ENCODE peak calls at places on chromosomes 12 and 14, in nine cellular contexts. W, N, K, T, J, S, V, E and M are unnamed samples.

GRCh38 chr14:99541211-99541610 is 60.0 kb downstream of the CCNK start:
- DNase-seq in J (no peak), N (no peak), K (no peak), W (no peak), E (no peak), V (no peak), S (no peak), T (no peak), M (no peak)

GRCh38 chr14:74647834-74648361 is 35.9 kb upstream of the LTBP2 start:
- DNase-seq in K (no peak), J (no peak), W (no peak), T (no peak), E (no peak), V (no peak), S (no peak), N (no peak), M (no peak)

GRCh38 chr14:51208982-51209381 is 31.1 kb upstream of the TMX1 start:
- DNase-seq in E (no peak), K (no peak), V (no peak), J (no peak), T (no peak), S (no peak), N (no peak), W (no peak), M (no peak)

GRCh38 chr14:78327426-78328210 is 157.4 kb downstream of the NRXN3 start:
- DNase-seq in V (no peak), T (no peak), S (no peak), J (no peak), N (no peak), E (no peak), K (no peak), W (no peak), M (no peak)

GRCh38 chr14:74932401-74932901 is 9.4 kb upstream of the RPS6KL1 start:
- DNase-seq in J (no peak), K (no peak), N (peak; percentile 39), S (no peak), W (no peak), T (no peak), V (no peak), E (no peak), M (no peak)

GRCh38 chr12:46389130-46389616 is 16.6 kb upstream of the SLC38A2 start:
- DNase-seq in J (peak; percentile 98), S (no peak), V (peak; percentile 99), E (no peak), T (peak; percentile 91), K (no peak), N (peak; percentile 99), W (no peak), M (no peak)

GRCh38 chr14:44291516-44291915 is 215.6 kb downstream of the FSCB start:
- DNase-seq in V (no peak), N (no peak), K (no peak), T (no peak), E (no peak), W (no peak), S (no peak), J (no peak), M (no peak)

GRCh38 chr12:89051065-89051677 is 301.1 kb downstream of the DUSP6 start:
- DNase-seq in T (peak; percentile 64), J (no peak), N (peak; percentile 84), E (peak; percentile 44), K (no peak), W (no peak), S (peak; percentile 39), V (peak; percentile 44), M (no peak)

GRCh38 chr12:58920102-58920955 is at the start of gene LRIG3:
- DNase-seq in S (peak; percentile 76), E (peak; percentile 89), T (peak; percentile 82), V (peak; percentile 87), K (peak; percentile 89), W (peak; percentile 84), J (peak; percentile 90), N (peak; percentile 94), M (peak; percentile 73)

GRCh38 chr14:78614651-78615050 is 444.5 kb downstream of the NRXN3 start:
- DNase-seq in K (no peak), J (no peak), E (no peak), T (no peak), V (no peak), S (no peak), W (no peak), N (no peak), M (no peak)

GRCh38 chr12:123242083-123242904 is 9.1 kb downstream of the MTRFR start:
- DNase-seq in W (no peak), N (no peak), S (no peak), E (no peak), V (no peak), K (no peak), J (no peak), T (no peak), M (no peak)

GRCh38 chr12:71220295-71220694 is 62.5 kb upstream of the TSPAN8 start:
- DNase-seq in V (no peak), T (no peak), N (no peak), W (no peak), S (no peak), E (no peak), J (no peak), K (no peak), M (no peak)

GRCh38 chr12:29220632-29221336 is 71.7 kb downstream of the FAR2 start:
- DNase-seq in N (no peak), S (no peak), V (no peak), E (no peak), T (no peak), J (no peak), W (no peak), K (no peak), M (no peak)

GRCh38 chr12:108457006-108457733 is 57.9 kb upstream of the FICD start:
- DNase-seq in N (peak; percentile 75), V (peak; percentile 13), K (no peak), E (peak; percentile 22), S (peak; percentile 75), J (peak; percentile 14), W (peak; percentile 34), T (peak; percentile 11), M (peak; percentile 10)

GRCh38 chr14:77376771-77377501 is at the start of the genes SAMD15 and TMED8:
- DNase-seq in J (peak; percentile 79), V (peak; percentile 78), W (peak; percentile 91), N (peak; percentile 87), E (peak; percentile 92), S (peak; percentile 95), K (peak; percentile 92), T (peak; percentile 55), M (peak; percentile 79)

GRCh38 chr14:61929651-61930050 is 167.4 kb downstream of the SNAPC1 start:
- DNase-seq in W (no peak), N (no peak), K (no peak), V (no peak), E (no peak), T (no peak), J (no peak), S (no peak), M (no peak)

DNA sequence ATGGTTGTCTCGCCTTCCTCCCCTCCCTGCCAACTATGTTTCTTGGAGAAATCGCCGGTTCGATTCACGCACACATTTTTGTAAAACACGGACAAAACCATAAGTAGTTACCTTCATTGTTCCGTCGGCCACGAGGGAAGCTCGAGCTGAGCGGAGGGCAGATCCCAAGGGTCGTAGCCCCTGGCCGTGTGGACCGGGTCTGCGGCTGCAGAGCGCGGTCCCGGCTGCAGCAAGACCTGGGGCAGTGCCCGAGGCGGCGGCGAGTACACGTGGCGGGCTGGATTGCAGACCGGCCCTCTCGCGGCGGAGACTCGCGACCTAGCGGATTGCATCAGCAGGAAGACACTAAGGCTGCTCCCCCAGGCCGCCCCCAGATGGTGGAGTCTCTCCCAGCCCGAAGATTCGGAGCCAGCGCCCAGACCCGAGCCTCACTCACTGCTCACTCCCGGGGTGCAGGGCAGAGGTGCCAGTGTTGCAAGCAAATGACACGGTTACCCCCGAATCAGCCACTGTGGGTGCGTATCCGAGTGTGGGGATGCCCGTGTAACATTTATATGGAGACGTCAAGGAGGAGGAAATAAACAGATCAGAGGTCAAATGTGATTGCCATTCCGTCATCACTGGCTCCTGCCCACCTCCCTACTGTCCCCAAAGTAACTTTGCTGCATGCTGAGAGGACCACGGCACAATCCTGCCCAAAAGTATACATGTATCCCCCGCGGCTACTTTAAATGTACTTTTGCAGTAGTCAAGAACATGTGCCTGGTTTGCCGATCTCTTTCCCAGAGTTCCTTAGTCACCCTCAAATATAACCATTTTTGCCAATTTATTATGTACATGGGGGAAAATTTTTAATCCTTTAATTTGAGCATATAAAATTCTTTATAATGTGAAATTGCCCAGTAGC is at the start of gene BCAT1:
- DNase-seq in W (peak; percentile 82), N (peak; percentile 91), T (no peak), J (peak; percentile 82), S (peak; percentile 52), K (peak; percentile 86), V (peak; percentile 78), E (peak; percentile 75), M (peak; percentile 69)
- TF ChIP-seq CTCF in W (no peak), N (peak; percentile 13), T (peak; percentile 24), J (no peak), S (no peak), K (peak; percentile 17), V (peak; percentile 5), E (no peak), M (peak; percentile 34)

GRCh38 chr12:51217968-51218606 is at the start of gene POU6F1:
- DNase-seq in T (peak; percentile 55), K (peak; percentile 77), S (peak; percentile 86), V (peak; percentile 64), W (peak; percentile 69), J (peak; percentile 77), N (peak; percentile 87), E (peak; percentile 75), M (peak; percentile 66)
- TF ChIP-seq CTCF in T (peak; percentile 61), K (peak; percentile 64), S (peak; percentile 19), V (peak; percentile 29), W (peak; percentile 59), J (peak; percentile 40), N (peak; percentile 48), E (peak; percentile 76), M (peak; percentile 63)

GRCh38 chr12:56943878-56944277 is 9.7 kb upstream of the SDR9C7 start:
- DNase-seq in V (no peak), K (no peak), W (no peak), S (no peak), N (no peak), E (no peak), J (no peak), T (no peak), M (no peak)

GRCh38 chr12:56948881-56949280 is 8.5 kb downstream of the RDH16 start:
- DNase-seq in V (no peak), J (no peak), S (no peak), N (no peak), K (no peak), W (no peak), T (no peak), E (no peak), M (no peak)

GRCh38 chr12:56951582-56952339 is 5.6 kb downstream of the RDH16 start:
- DNase-seq in K (no peak), J (no peak), N (no peak), E (no peak), V (no peak), T (no peak), W (no peak), S (no peak), M (no peak)

GRCh38 chr12:56953314-56953713 is 4.1 kb downstream of the RDH16 start:
- DNase-seq in T (no peak), J (no peak), N (no peak), W (no peak), V (no peak), E (no peak), S (peak; percentile 3), K (no peak), M (no peak)

GRCh38 chr12:56947633-56948535 is 9.5 kb downstream of the RDH16 start:
- DNase-seq in S (no peak), E (no peak), N (peak; percentile 24), T (no peak), J (no peak), K (no peak), W (no peak), V (no peak), M (no peak)
- TF ChIP-seq CTCF in S (no peak), E (no peak), N (no peak), T (no peak), J (no peak), K (peak; percentile 11), W (no peak), V (no peak), M (no peak)

GRCh38 chr12:131230340-131231099 is 276.8 kb downstream of the ADGRD1 start:
- DNase-seq in S (no peak), J (no peak), K (no peak), N (no peak), E (no peak), V (no peak), T (no peak), W (no peak), M (no peak)
- TF ChIP-seq CTCF in S (no peak), J (no peak), K (no peak), N (no peak), E (no peak), V (no peak), T (no peak), W (no peak), M (no peak)